ENCODE peak calls at places on chromosomes 5 and 9, in seven cellular contexts. One of them, this sample, is unnamed.

GRCh38 chr9:109880276-109881169 is 100.5 kb downstream of the PALM2AKAP2 start:
- DNase-seq in GM23248: peak; percentile 66
- DNase-seq in RWPE1: peak; percentile 65
- DNase-seq in EH: peak; percentile 52
- DNase-seq in LHCN-M2: peak; percentile 35
- DNase-seq in glomerular endothelial cell: no peak
- DNase-seq in EL: peak; percentile 43
- DNase-seq in this sample: peak; percentile 41

GRCh38 chr9:75170898-75171360 is 82.6 kb downstream of the OSTF1 start:
- DNase-seq in LHCN-M2: peak; percentile 1
- DNase-seq in GM23248: no peak
- DNase-seq in glomerular endothelial cell: no peak
- DNase-seq in RWPE1: no peak
- DNase-seq in EH: peak; percentile 69
- DNase-seq in EL: peak; percentile 83
- DNase-seq in this sample: peak; percentile 90

GRCh38 chr5:62126090-62126489 is 179.9 kb upstream of the KIF2A start:
- DNase-seq in EL: no peak
- DNase-seq in glomerular endothelial cell: no peak
- DNase-seq in EH: no peak
- DNase-seq in GM23248: no peak
- DNase-seq in RWPE1: no peak
- DNase-seq in LHCN-M2: no peak
- DNase-seq in this sample: no peak

GRCh38 chr9:3528466-3528865 is 2.7 kb upstream of the RFX3 start:
- DNase-seq in RWPE1: no peak
- DNase-seq in EH: no peak
- DNase-seq in EL: no peak
- DNase-seq in GM23248: no peak
- DNase-seq in glomerular endothelial cell: no peak
- DNase-seq in LHCN-M2: no peak
- DNase-seq in this sample: no peak

GRCh38 chr5:78989080-78989479 is 4.0 kb upstream of the ARSB start:
- DNase-seq in EL: no peak
- DNase-seq in glomerular endothelial cell: no peak
- DNase-seq in RWPE1: no peak
- DNase-seq in GM23248: no peak
- DNase-seq in LHCN-M2: no peak
- DNase-seq in EH: no peak
- DNase-seq in this sample: no peak

GRCh38 chr9:34123682-34124081 is 2.8 kb downstream of the DCAF12 start:
- DNase-seq in EL: no peak
- DNase-seq in glomerular endothelial cell: no peak
- DNase-seq in RWPE1: no peak
- DNase-seq in GM23248: no peak
- DNase-seq in EH: no peak
- DNase-seq in LHCN-M2: no peak
- DNase-seq in this sample: no peak

GRCh38 chr5:127774221-127774620 is 71.0 kb downstream of the CCDC192 start:
- DNase-seq in glomerular endothelial cell: no peak
- DNase-seq in RWPE1: no peak
- DNase-seq in EL: no peak
- DNase-seq in LHCN-M2: no peak
- DNase-seq in GM23248: no peak
- DNase-seq in EH: no peak
- DNase-seq in this sample: no peak

GRCh38 chr5:31954091-31954490 is 220.0 kb downstream of the GOLPH3 start:
- DNase-seq in LHCN-M2: peak; percentile 1
- DNase-seq in glomerular endothelial cell: no peak
- DNase-seq in EH: peak; percentile 43
- DNase-seq in RWPE1: no peak
- DNase-seq in GM23248: no peak
- DNase-seq in EL: peak; percentile 29
- DNase-seq in this sample: no peak

GRCh38 chr9:70534058-70534457 is 119.6 kb upstream of the KLF9 start:
- DNase-seq in RWPE1: no peak
- DNase-seq in LHCN-M2: peak; percentile 57
- DNase-seq in EL: peak; percentile 83
- DNase-seq in EH: peak; percentile 93
- DNase-seq in glomerular endothelial cell: no peak
- DNase-seq in GM23248: no peak
- DNase-seq in this sample: peak; percentile 55

GRCh38 chr5:178392998-178393397 is 160.4 kb upstream of the PHYKPL start:
- DNase-seq in RWPE1: no peak
- DNase-seq in EH: no peak
- DNase-seq in glomerular endothelial cell: no peak
- DNase-seq in GM23248: no peak
- DNase-seq in EL: no peak
- DNase-seq in LHCN-M2: no peak
- DNase-seq in this sample: no peak

GRCh38 chr5:607541-608285 is 4.4 kb upstream of the CEP72 start:
- DNase-seq in RWPE1: no peak
- DNase-seq in EL: no peak
- DNase-seq in LHCN-M2: no peak
- DNase-seq in glomerular endothelial cell: no peak
- DNase-seq in GM23248: no peak
- DNase-seq in EH: no peak
- DNase-seq in this sample: no peak

GRCh38 chr5:67657055-67657454 is 460.5 kb upstream of the CD180 start:
- DNase-seq in EL: no peak
- DNase-seq in LHCN-M2: no peak
- DNase-seq in EH: no peak
- DNase-seq in GM23248: no peak
- DNase-seq in RWPE1: no peak
- DNase-seq in glomerular endothelial cell: no peak
- DNase-seq in this sample: no peak

GRCh38 chr9:33921967-33922895 is 105.3 kb downstream of the UBE2R2 start:
- DNase-seq in LHCN-M2: peak; percentile 23
- DNase-seq in EL: no peak
- DNase-seq in EH: peak; percentile 34
- DNase-seq in GM23248: peak; percentile 58
- DNase-seq in RWPE1: peak; percentile 32
- DNase-seq in glomerular endothelial cell: no peak
- DNase-seq in this sample: peak; percentile 28

GRCh38 chr5:69295088-69295754 is 37.4 kb downstream of the CCDC125 start:
- DNase-seq in GM23248: peak; percentile 68
- DNase-seq in RWPE1: no peak
- DNase-seq in glomerular endothelial cell: peak; percentile 58
- DNase-seq in EL: peak; percentile 62
- DNase-seq in EH: peak; percentile 50
- DNase-seq in LHCN-M2: no peak
- DNase-seq in this sample: peak; percentile 71

GRCh38 chr9:121369595-121370265 is at the start of gene STOM:
- DNase-seq in glomerular endothelial cell: no peak
- DNase-seq in EH: peak; percentile 94
- DNase-seq in EL: peak; percentile 90
- DNase-seq in RWPE1: peak; percentile 87
- DNase-seq in LHCN-M2: peak; percentile 90
- DNase-seq in GM23248: peak; percentile 93
- DNase-seq in this sample: peak; percentile 87

GRCh38 chr9:24939099-24939850 is 393.6 kb upstream of the IZUMO3 start:
- DNase-seq in GM23248: no peak
- DNase-seq in LHCN-M2: no peak
- DNase-seq in EH: no peak
- DNase-seq in EL: no peak
- DNase-seq in RWPE1: no peak
- DNase-seq in glomerular endothelial cell: no peak
- DNase-seq in this sample: no peak

GRCh38 chr9:123354806-123355508 is 1.0 kb upstream of the CRB2 start:
- DNase-seq in GM23248: peak; percentile 36
- DNase-seq in glomerular endothelial cell: no peak
- DNase-seq in EL: no peak
- DNase-seq in RWPE1: no peak
- DNase-seq in LHCN-M2: no peak
- DNase-seq in EH: no peak
- DNase-seq in this sample: no peak

GRCh38 chr5:53323943-53324642 is 156.3 kb upstream of the FST start:
- DNase-seq in EL: peak; percentile 71
- DNase-seq in RWPE1: peak; percentile 71
- DNase-seq in glomerular endothelial cell: no peak
- DNase-seq in EH: peak; percentile 68
- DNase-seq in GM23248: no peak
- DNase-seq in LHCN-M2: peak; percentile 70
- DNase-seq in this sample: no peak

GRCh38 chr9:89574309-89574708 is 30.5 kb upstream of the GADD45G start:
- DNase-seq in EH: no peak
- DNase-seq in LHCN-M2: no peak
- DNase-seq in RWPE1: no peak
- DNase-seq in GM23248: no peak
- DNase-seq in EL: no peak
- DNase-seq in glomerular endothelial cell: no peak
- DNase-seq in this sample: no peak

GRCh38 chr5:65190328-65191053 is 291.2 kb downstream of the ADAMTS6 start:
- DNase-seq in EL: peak; percentile 98
- DNase-seq in LHCN-M2: peak; percentile 96
- DNase-seq in RWPE1: peak; percentile 38
- DNase-seq in glomerular endothelial cell: no peak
- DNase-seq in GM23248: peak; percentile 96
- DNase-seq in EH: peak; percentile 99
- DNase-seq in this sample: peak; percentile 99

GRCh38 chr5:65072836-65073620 is 304.3 kb downstream of the CWC27 start:
- DNase-seq in EL: no peak
- DNase-seq in GM23248: no peak
- DNase-seq in RWPE1: no peak
- DNase-seq in EH: peak; percentile 71
- DNase-seq in LHCN-M2: peak; percentile 17
- DNase-seq in glomerular endothelial cell: no peak
- DNase-seq in this sample: no peak

GRCh38 chr5:35067985-35068384 is 20.2 kb upstream of the AGXT2 start:
- DNase-seq in GM23248: peak; percentile 39
- DNase-seq in glomerular endothelial cell: no peak
- DNase-seq in LHCN-M2: no peak
- DNase-seq in EH: peak; percentile 7
- DNase-seq in RWPE1: no peak
- DNase-seq in EL: no peak
- DNase-seq in this sample: no peak

GRCh38 chr5:129996896-129997295 is 92.6 kb downstream of the CHSY3 start:
- DNase-seq in RWPE1: no peak
- DNase-seq in EH: peak; percentile 73
- DNase-seq in EL: no peak
- DNase-seq in LHCN-M2: peak; percentile 72
- DNase-seq in GM23248: peak; percentile 65
- DNase-seq in glomerular endothelial cell: no peak
- DNase-seq in this sample: peak; percentile 69

GRCh38 chr5:23139338-23140171 is 286.4 kb upstream of the CDH12 start:
- DNase-seq in GM23248: peak; percentile 18
- DNase-seq in EH: no peak
- DNase-seq in LHCN-M2: no peak
- DNase-seq in RWPE1: peak; percentile 23
- DNase-seq in glomerular endothelial cell: no peak
- DNase-seq in EL: no peak
- DNase-seq in this sample: peak; percentile 35